ENCODE peak calls at places on chromosomes 16 and 17, in eight cellular contexts. D is MV-4-11, F is RPMI7951, G is HEK293T, I is chondrocyte, P is putamen, S is T-helper 1 cell, T is GM19239. V is an unnamed sample.

GRCh38 chr17:79294459-79295071 is 219.9 kb downstream of the ENGASE start:
- DNase-seq in D (no peak), T (peak; percentile 34), G (peak; percentile 83), I (no peak), P (peak; percentile 11), F (peak; percentile 45), S (peak; percentile 40), V (peak; percentile 91)

GRCh38 chr16:3444032-3444388 is 530 bp downstream of the NAA60 start:
- DNase-seq in S (peak; percentile 26), G (no peak), F (peak; percentile 73), D (peak; percentile 37), T (no peak), P (peak; percentile 50), I (no peak), V (peak; percentile 48)

GRCh38 chr17:55852734-55853133 is 101.9 kb downstream of the PCTP start:
- DNase-seq in I (no peak), T (no peak), P (no peak), D (peak; percentile 73), F (no peak), S (no peak), G (no peak), V (no peak)

GRCh38 chr17:40600486-40601046 is 35.3 kb upstream of the CCR7 start:
- DNase-seq in S (no peak), P (no peak), G (no peak), I (no peak), T (no peak), F (no peak), D (no peak), V (no peak)

GRCh38 chr16:30472328-30472942 is at the start of gene ITGAL:
- DNase-seq in D (peak; percentile 96), F (no peak), T (peak; percentile 82), P (peak; percentile 31), S (peak; percentile 79), I (no peak), G (no peak), V (no peak)

GRCh38 chr17:36932383-36933173 is 4.7 kb upstream of the LHX1 start:
- DNase-seq in D (no peak), S (no peak), P (no peak), G (no peak), I (no peak), T (no peak), F (no peak), V (no peak)

GRCh38 chr17:226108-226772 is 44.8 kb upstream of the DOC2B start:
- DNase-seq in F (no peak), S (no peak), T (no peak), P (no peak), D (no peak), G (no peak), I (peak; percentile 56), V (no peak)

GRCh38 chr17:65984299-65984698 is 207.6 kb downstream of the CEP112 start:
- DNase-seq in T (no peak), D (no peak), I (no peak), P (no peak), S (no peak), F (no peak), G (no peak), V (no peak)

GRCh38 chr16:53948734-53949430 is 244.9 kb downstream of the FTO start:
- DNase-seq in S (no peak), P (no peak), I (no peak), F (no peak), T (no peak), D (no peak), G (no peak), V (no peak)

GRCh38 chr16:19898924-19899604 is 14.4 kb upstream of the GPRC5B start:
- DNase-seq in D (peak; percentile 55), S (peak; percentile 7), P (peak; percentile 49), I (no peak), F (peak; percentile 50), T (peak; percentile 48), G (peak; percentile 55), V (peak; percentile 74)

GRCh38 chr16:8888951-8889892 is 7.1 kb downstream of the LITAFD start:
- DNase-seq in S (no peak), D (no peak), G (no peak), P (no peak), I (peak; percentile 75), F (no peak), T (no peak), V (no peak)

GRCh38 chr17:50817838-50818237 is 17.5 kb upstream of the WFIKKN2 start:
- DNase-seq in F (no peak), T (no peak), S (no peak), P (no peak), G (no peak), D (no peak), I (no peak), V (no peak)

GRCh38 chr17:28346746-28347246 is 10.5 kb downstream of the POLDIP2 start:
- DNase-seq in D (peak; percentile 18), P (no peak), S (no peak), F (no peak), I (no peak), T (no peak), G (no peak), V (peak; percentile 23)

GRCh38 chr17:78273813-78274212 is 42.4 kb downstream of the TMEM235 start:
- DNase-seq in I (no peak), F (no peak), S (no peak), T (no peak), D (no peak), G (no peak), P (no peak), V (no peak)

GRCh38 chr17:29622337-29623282 is at the start of gene CORO6:
- DNase-seq in I (no peak), P (peak; percentile 50), G (peak; percentile 86), F (peak; percentile 54), S (peak; percentile 58), D (peak; percentile 16), T (peak; percentile 67), V (peak; percentile 75)

GRCh38 chr17:792277-792676 is 10.1 kb downstream of the MRM3 start:
- DNase-seq in T (no peak), P (no peak), F (no peak), G (no peak), S (no peak), I (peak; percentile 14), D (no peak), V (no peak)

GRCh38 chr17:46772013-46772878 is 46.2 kb downstream of the WNT3 start:
- DNase-seq in T (peak; percentile 49), P (no peak), I (peak; percentile 68), S (no peak), G (peak; percentile 55), D (no peak), F (peak; percentile 45), V (no peak)

GRCh38 chr17:5078106-5079028 is at the start of gene ZFP3:
- DNase-seq in P (peak; percentile 85), D (peak; percentile 78), I (peak; percentile 82), F (peak; percentile 47), G (no peak), S (peak; percentile 55), T (peak; percentile 81), V (peak; percentile 9)

GRCh38 chr17:48791128-48792032 is 25.6 kb downstream of the TTLL6 start:
- DNase-seq in T (peak; percentile 39), P (peak; percentile 22), D (peak; percentile 75), S (no peak), I (no peak), F (peak; percentile 84), G (peak; percentile 81), V (peak; percentile 80)

GRCh38 chr16:85029981-85030381 is 2.4 kb downstream of the KIAA0513 start:
- DNase-seq in G (no peak), D (peak; percentile 49), F (no peak), T (no peak), I (no peak), P (no peak), S (no peak), V (no peak)

GRCh38 chr17:7982171-7982570 is 20.2 kb upstream of the GUCY2D start:
- DNase-seq in T (no peak), F (peak; percentile 65), D (peak; percentile 48), S (no peak), P (no peak), G (no peak), I (no peak), V (no peak)

GRCh38 chr16:1984347-1985225 is 593 bp downstream of the GFER start:
- DNase-seq in S (no peak), D (no peak), T (no peak), I (no peak), F (peak; percentile 26), G (no peak), P (peak; percentile 31), V (no peak)

GRCh38 chr16:67423015-67423414 is 6.7 kb upstream of the ZDHHC1 start:
- DNase-seq in I (no peak), S (no peak), P (no peak), T (no peak), G (no peak), F (no peak), D (no peak), V (no peak)

GRCh38 chr17:82299452-82299851 is 18.0 kb downstream of the CD7 start:
- DNase-seq in I (no peak), G (no peak), F (no peak), T (no peak), S (no peak), P (no peak), D (no peak), V (no peak)

GRCh38 chr16:68902376-68903345 is 59.3 kb downstream of the TANGO6 start:
- DNase-seq in G (peak; percentile 49), F (peak; percentile 42), D (no peak), S (no peak), I (no peak), P (peak; percentile 62), T (no peak), V (peak; percentile 50)

GRCh38 chr16:75248536-75249380 is 2.7 kb downstream of the BCAR1 start:
- DNase-seq in T (no peak), P (no peak), G (no peak), F (no peak), S (no peak), D (no peak), I (no peak), V (no peak)

GRCh38 chr16:67068212-67068753 is 39.3 kb downstream of the CBFB start:
- DNase-seq in D (no peak), G (no peak), T (no peak), S (no peak), P (no peak), I (no peak), F (peak; percentile 9), V (no peak)

GRCh38 chr16:76780556-76780955 is 410.4 kb upstream of the MON1B start:
- DNase-seq in I (no peak), S (no peak), G (no peak), T (no peak), D (no peak), P (no peak), F (no peak), V (no peak)

GRCh38 chr16:24499193-24499814 is 40.1 kb upstream of the RBBP6 start:
- DNase-seq in D (peak; percentile 54), F (peak; percentile 39), G (peak; percentile 72), I (peak; percentile 14), S (no peak), T (no peak), P (peak; percentile 62), V (peak; percentile 71)

GRCh38 chr17:2701996-2702741 is 9.4 kb downstream of the CLUH start:
- DNase-seq in S (no peak), P (no peak), D (no peak), F (no peak), T (no peak), I (peak; percentile 44), G (no peak), V (no peak)

GRCh38 chr17:19753661-19754463 is 5.8 kb upstream of the ALDH3A1 start:
- DNase-seq in F (peak; percentile 49), I (peak; percentile 67), D (no peak), G (no peak), S (no peak), T (no peak), P (peak; percentile 64), V (no peak)

GRCh38 chr17:75625813-75626486 is 7.3 kb upstream of the SMIM5 start:
- DNase-seq in S (no peak), G (peak; percentile 80), T (peak; percentile 70), I (no peak), F (no peak), D (no peak), P (no peak), V (peak; percentile 67)

GRCh38 chr17:9434502-9435113 is 141.0 kb downstream of the STX8 start:
- DNase-seq in F (no peak), G (no peak), S (no peak), T (no peak), P (no peak), D (no peak), I (no peak), V (no peak)

GRCh38 chr17:1460233-1460632 is 4.2 kb upstream of the CRK start:
- DNase-seq in G (no peak), T (no peak), D (no peak), F (no peak), I (no peak), S (no peak), P (no peak), V (no peak)